ENCODE peak calls at places on chromosomes 7 and 10, in nine cellular contexts. U, A, P, Z, F, B, G, X and H are unnamed samples.

GRCh38 chr10:98339790-98340189 is 71.8 kb upstream of the LOXL4 start:
- ATAC-seq in U (peak), A (no peak), P (peak), Z (no peak), F (no peak), B (no peak), G (no peak), X (peak), H (no peak)

GRCh38 chr7:137682596-137682995 is 164.2 kb downstream of the DGKI start:
- ATAC-seq in U (no peak), A (no peak), P (no peak), Z (peak), F (no peak), B (no peak), G (peak), X (no peak), H (no peak)

GRCh38 chr7:116575853-116576252 is 51.0 kb downstream of the CAV1 start:
- ATAC-seq in U (no peak), A (no peak), P (no peak), Z (no peak), F (no peak), B (no peak), G (no peak), X (no peak), H (no peak)

GRCh38 chr10:63553473-63553872 is 32.3 kb downstream of the REEP3 start:
- ATAC-seq in U (no peak), A (no peak), P (no peak), Z (no peak), F (peak), B (no peak), G (no peak), X (no peak), H (no peak)

GRCh38 chr10:64528294-64529002 is 1007.2 kb downstream of the REEP3 start:
- ATAC-seq in U (no peak), A (no peak), P (no peak), Z (no peak), F (no peak), B (no peak), G (no peak), X (no peak), H (no peak)

GRCh38 chr7:90624128-90624980 is 28.2 kb downstream of the CDK14 start:
- ATAC-seq in U (no peak), A (no peak), P (no peak), Z (no peak), F (peak), B (no peak), G (peak), X (no peak), H (no peak)

GRCh38 chr7:91055219-91055618 is 209.0 kb upstream of the FZD1 start:
- ATAC-seq in U (no peak), A (no peak), P (no peak), Z (no peak), F (no peak), B (no peak), G (no peak), X (no peak), H (no peak)

GRCh38 chr10:125284875-125285597 is 124.7 kb upstream of the CTBP2 start:
- ATAC-seq in U (no peak), A (no peak), P (no peak), Z (no peak), F (no peak), B (no peak), G (peak), X (no peak), H (no peak)

GRCh38 chr10:43045631-43046287 is 31.1 kb upstream of the RET start:
- ATAC-seq in U (no peak), A (no peak), P (no peak), Z (no peak), F (no peak), B (no peak), G (no peak), X (no peak), H (no peak)

GRCh38 chr7:99372275-99373085 is 2.0 kb upstream of the ARPC1B start:
- ATAC-seq in U (no peak), A (no peak), P (no peak), Z (no peak), F (peak), B (no peak), G (no peak), X (no peak), H (no peak)

GRCh38 chr7:87100326-87100725 is 40.9 kb upstream of the ELAPOR2 start:
- ATAC-seq in U (no peak), A (no peak), P (no peak), Z (no peak), F (no peak), B (no peak), G (no peak), X (no peak), H (peak)

GRCh38 chr10:17854044-17854652 is 45.0 kb downstream of the MRC1 start:
- ATAC-seq in U (peak), A (peak), P (no peak), Z (no peak), F (no peak), B (no peak), G (no peak), X (peak), H (no peak)

GRCh38 chr7:150937848-150938561 is 40.1 kb downstream of the KCNH2 start:
- ATAC-seq in U (no peak), A (peak), P (no peak), Z (no peak), F (no peak), B (peak), G (peak), X (peak), H (peak)

GRCh38 chr7:7452652-7453051 is 83.0 kb downstream of the COL28A1 start:
- ATAC-seq in U (no peak), A (no peak), P (no peak), Z (no peak), F (no peak), B (no peak), G (no peak), X (no peak), H (no peak)

GRCh38 chr10:85655394-85655793 is 711.2 kb downstream of the GRID1 start:
- ATAC-seq in U (no peak), A (no peak), P (no peak), Z (no peak), F (peak), B (no peak), G (no peak), X (no peak), H (no peak)

GRCh38 chr10:22271786-22272185 is 44.4 kb upstream of the COMMD3 start:
- ATAC-seq in U (no peak), A (peak), P (no peak), Z (no peak), F (no peak), B (no peak), G (no peak), X (no peak), H (no peak)

GRCh38 chr7:95865716-95866371 is 93.5 kb downstream of the DYNC1I1 start:
- ATAC-seq in U (no peak), A (no peak), P (no peak), Z (no peak), F (no peak), B (no peak), G (peak), X (no peak), H (no peak)

GRCh38 chr10:123175389-123176387 is 21.5 kb downstream of the BUB3 start:
- ATAC-seq in U (no peak), A (no peak), P (no peak), Z (no peak), F (no peak), B (no peak), G (no peak), X (no peak), H (no peak)

GRCh38 chr10:61993676-61994401 is 92.3 kb downstream of the ARID5B start:
- ATAC-seq in U (peak), A (no peak), P (no peak), Z (no peak), F (no peak), B (no peak), G (no peak), X (no peak), H (no peak)

GRCh38 chr7:30914611-30915601 is 3.3 kb downstream of the AQP1 start:
- ATAC-seq in U (no peak), A (peak), P (no peak), Z (peak), F (peak), B (peak), G (peak), X (no peak), H (peak)

GRCh38 chr7:40330408-40330807 is 195.6 kb downstream of the SUGCT start:
- ATAC-seq in U (no peak), A (no peak), P (no peak), Z (no peak), F (no peak), B (no peak), G (no peak), X (no peak), H (no peak)

GRCh38 chr10:59395984-59396383 is 33.6 kb upstream of the FAM13C start:
- ATAC-seq in U (no peak), A (no peak), P (no peak), Z (no peak), F (no peak), B (no peak), G (no peak), X (no peak), H (no peak)

GRCh38 chr7:133860628-133861135 is 266.5 kb upstream of the LRGUK start:
- ATAC-seq in U (no peak), A (no peak), P (no peak), Z (no peak), F (no peak), B (no peak), G (peak), X (no peak), H (no peak)

GRCh38 chr7:138630059-138630610 is 71.0 kb downstream of the SVOPL start:
- ATAC-seq in U (no peak), A (no peak), P (no peak), Z (no peak), F (no peak), B (no peak), G (no peak), X (no peak), H (no peak)

GRCh38 chr7:93040355-93040754 is 77.4 kb downstream of the SAMD9 start:
- ATAC-seq in U (no peak), A (no peak), P (no peak), Z (no peak), F (no peak), B (no peak), G (no peak), X (no peak), H (no peak)

GRCh38 chr7:151672706-151673105 is 153.0 kb upstream of the RHEB start:
- ATAC-seq in U (no peak), A (no peak), P (no peak), Z (no peak), F (no peak), B (no peak), G (peak), X (no peak), H (no peak)